ENCODE peak calls at places on chromosomes 1 and 21, in eight cellular contexts. B is stimulated activated CD4-positive, alpha-beta T cell treated with anti-CD3 and anti-CD28 coated beads, TNF-alpha, amount 100 ng/mL, for 24 hours; T is neural crest cell; I is H9; D is effector memory CD8-positive, alpha-beta T cell; X is stimulated activated naive CD4-positive, alpha-beta T cell; N is AG09319; L is tibial artery. H is an unnamed sample.

GRCh38 chr1:155192346-155193274 is 15.1 kb downstream of the THBS3 start:
- DNase-seq in B (peak; percentile 19), T (no peak), I (peak; percentile 82), D (no peak), X (peak; percentile 24), N (no peak), L (no peak), H (no peak)

GRCh38 chr1:16156848-16157495 is 1.1 kb upstream of the EPHA2 start:
- DNase-seq in B (no peak), T (no peak), I (no peak), D (no peak), X (no peak), N (no peak), L (no peak), H (no peak)

GRCh38 chr1:226741009-226741408 is 1.9 kb upstream of the ITPKB start:
- DNase-seq in B (no peak), T (no peak), I (no peak), D (no peak), X (no peak), N (no peak), L (no peak), H (no peak)

GRCh38 chr21:24224411-24224810 is 1382.9 kb downstream of the MRPL39 start:
- DNase-seq in B (no peak), T (no peak), I (no peak), D (no peak), X (no peak), N (no peak), L (no peak), H (no peak)

GRCh38 chr1:62353853-62354252 is 34.6 kb upstream of the KANK4 start:
- DNase-seq in B (no peak), T (no peak), I (no peak), D (no peak), X (no peak), N (no peak), L (no peak), H (no peak)

GRCh38 chr1:114610546-114611245 is 29.3 kb upstream of the BCAS2 start:
- DNase-seq in B (no peak), T (no peak), I (no peak), D (no peak), X (no peak), N (no peak), L (no peak), H (no peak)

GRCh38 chr21:45148316-45149000 is 74.1 kb downstream of the ADARB1 start:
- DNase-seq in B (no peak), T (no peak), I (no peak), D (no peak), X (no peak), N (no peak), L (no peak), H (no peak)

GRCh38 chr1:177914603-177915002 is 55.3 kb downstream of the SEC16B start:
- DNase-seq in B (no peak), T (no peak), I (no peak), D (no peak), X (no peak), N (no peak), L (no peak), H (no peak)

GRCh38 chr21:36697473-36698159 is 1.3 kb upstream of the SIM2 start:
- DNase-seq in B (no peak), T (peak; percentile 9), I (peak; percentile 76), D (no peak), X (no peak), N (no peak), L (no peak), H (no peak)

GRCh38 chr1:192565946-192566345 is 9.6 kb upstream of the RGS1 start:
- DNase-seq in B (no peak), T (no peak), I (no peak), D (no peak), X (no peak), N (no peak), L (no peak), H (no peak)